ENCODE peak calls at places on chromosomes 13 and 19, in five cellular contexts. G is activated CD4-positive, alpha-beta T cell treated with anti-CD3 and anti-CD28 coated beads, Interleukin-2, amount 50 U/mL, for 1 hour; V is EH; R is AG08396; F is mesendoderm. S is an unnamed sample.

GRCh38 chr13:85741017-85741416 is 58.2 kb downstream of the SLITRK6 start:
- DNase-seq in R (no peak), F (no peak), G (no peak), V (no peak), S (no peak)

GRCh38 chr13:61414136-61414535 is 1.5 kb downstream of the PCDH20 start:
- DNase-seq in G (no peak), F (peak; percentile 6), V (no peak), R (no peak), S (no peak)

GRCh38 chr13:73718248-73718647 is 416.0 kb downstream of the KLF12 start:
- DNase-seq in V (no peak), R (no peak), F (no peak), G (no peak), S (no peak)

GRCh38 chr13:111789420-111789819 is 277.5 kb upstream of the SOX1 start:
- DNase-seq in V (no peak), F (no peak), R (peak; percentile 0), G (no peak), S (no peak)

GRCh38 chr19:16367269-16367683 is 42.6 kb downstream of the KLF2 start:
- DNase-seq in G (peak; percentile 40), V (no peak), R (no peak), F (no peak), S (no peak)

GRCh38 chr13:35781044-35781443 is 304.6 kb upstream of the MAB21L1 start:
- DNase-seq in F (no peak), G (no peak), V (no peak), R (no peak), S (no peak)

GRCh38 chr19:31890230-31890629 is 455.2 kb upstream of the ZNF507 start:
- DNase-seq in F (peak; percentile 46), R (no peak), V (no peak), G (no peak), S (no peak)

GRCh38 chr13:105307776-105308175 is 1227.7 kb downstream of the EFNB2 start:
- DNase-seq in R (no peak), G (no peak), V (no peak), F (no peak), S (no peak)

GRCh38 chr13:49935171-49936084 is 712 bp downstream of the SPRYD7 start:
- DNase-seq in G (peak; percentile 10), R (peak; percentile 58), V (peak; percentile 80), F (peak; percentile 86), S (peak; percentile 55)